ENCODE peak calls at places on chromosomes 6 and 20, in five cellular contexts. K, R, S, U and G are unnamed samples.

GRCh38 chr6:36224918-36225461 is 28.4 kb downstream of the BRPF3 start:
- DNase-seq in R (no peak), K (no peak), U (peak), S (no peak), G (no peak)

GRCh38 chr6:17957488-17957887 is 29.9 kb downstream of the KIF13A start:
- DNase-seq in S (no peak), K (no peak), R (no peak), U (peak), G (no peak)

GRCh38 chr6:116536216-116536621 is 9.3 kb downstream of the TRAPPC3L start:
- DNase-seq in R (no peak), S (peak), U (peak), K (peak), G (no peak)

GRCh38 chr6:131124341-131125071 is 10.8 kb upstream of the AKAP7 start:
- DNase-seq in R (no peak), S (no peak), U (no peak), K (no peak), G (no peak)

GRCh38 chr6:137829641-137830083 is 37.4 kb upstream of the TNFAIP3 start:
- DNase-seq in U (no peak), R (no peak), K (no peak), S (no peak), G (no peak)

GRCh38 chr6:901696-902455 is 208.9 kb upstream of the EXOC2 start:
- DNase-seq in U (peak), R (no peak), S (no peak), K (no peak), G (no peak)

GRCh38 chr6:3283641-3284435 is 25.1 kb downstream of the PSMG4 start:
- DNase-seq in U (no peak), S (no peak), R (no peak), K (no peak), G (no peak)

GRCh38 chr6:47238456-47238995 is 71.2 kb downstream of the TNFRSF21 start:
- DNase-seq in R (no peak), U (no peak), K (no peak), S (no peak), G (no peak)

GRCh38 chr6:447381-448165 is 56.0 kb downstream of the IRF4 start:
- DNase-seq in U (no peak), S (no peak), K (peak), R (no peak), G (no peak)

GRCh38 chr6:56802570-56802969 is 152.3 kb upstream of the BEND6 start:
- DNase-seq in S (no peak), K (no peak), U (peak), R (no peak), G (peak)

GRCh38 chr20:47568019-47568418 is 66.3 kb downstream of the NCOA3 start:
- DNase-seq in R (no peak), U (peak), K (no peak), S (no peak), G (peak)

GRCh38 chr6:83756565-83756964 is 47.7 kb upstream of the SNAP91 start:
- DNase-seq in K (no peak), R (no peak), S (no peak), U (no peak), G (no peak)

GRCh38 chr6:148432405-148433195 is 90.0 kb downstream of the SASH1 start:
- DNase-seq in R (no peak), S (no peak), K (no peak), U (no peak), G (no peak)

GRCh38 chr6:37710616-37711015 is 12.9 kb upstream of the MDGA1 start:
- DNase-seq in U (no peak), R (no peak), K (no peak), S (no peak), G (no peak)

GRCh38 chr6:153145591-153145990 is 14.5 kb upstream of the RGS17 start:
- DNase-seq in U (no peak), R (no peak), K (no peak), S (no peak), G (no peak)

GRCh38 chr6:139442188-139442625 is 67.8 kb upstream of the CITED2 start:
- DNase-seq in R (no peak), S (no peak), K (no peak), U (no peak), G (no peak)

GRCh38 chr20:37542281-37542680 is 14.6 kb upstream of the BLCAP start:
- DNase-seq in K (no peak), U (no peak), R (no peak), S (no peak), G (no peak)

GRCh38 chr6:96907498-96907897 is 9.8 kb upstream of the NDUFAF4 start:
- DNase-seq in R (no peak), S (no peak), K (no peak), U (peak), G (no peak)

GRCh38 chr6:30885481-30885998 is 1.2 kb downstream of the DDR1 start:
- DNase-seq in R (no peak), S (no peak), K (no peak), U (no peak), G (no peak)

GRCh38 chr6:112148103-112148502 is 60.7 kb downstream of the FAM229B start:
- DNase-seq in K (no peak), R (no peak), S (no peak), U (no peak), G (no peak)

GRCh38 chr6:169966312-169967181 is 215.1 kb downstream of the ERMARD start:
- DNase-seq in S (no peak), U (no peak), K (no peak), R (peak), G (no peak)

GRCh38 chr20:10483691-10484090 is 48.6 kb downstream of the SLX4IP start:
- DNase-seq in R (no peak), K (no peak), S (no peak), U (no peak), G (no peak)

GRCh38 chr20:38231786-38232130 is 28.8 kb downstream of the KIAA1755 start:
- DNase-seq in S (no peak), R (no peak), U (peak), K (no peak), G (no peak)

GRCh38 chr6:39137235-39137634 is 22.2 kb upstream of the SAYSD1 start:
- DNase-seq in U (peak), K (no peak), R (no peak), S (peak), G (no peak)

GRCh38 chr6:122014961-122015360 is 384.5 kb upstream of the HSF2 start:
- DNase-seq in S (no peak), U (peak), R (no peak), K (no peak), G (no peak)